ENCODE peak calls at places on chromosomes 3 and 15, in four cellular contexts. D is K562, Y is H1, X is GM12878. K is an unnamed sample.

GRCh38 chr3:58585994-58586393 is 8.8 kb upstream of the FAM107A start:
- DNase-seq in Y (no peak), D (no peak), X (no peak), K (no peak)

GRCh38 chr3:173635826-173636225 is 238.3 kb downstream of the NLGN1 start:
- DNase-seq in X (no peak), D (no peak), Y (no peak), K (no peak)

GRCh38 chr15:66094331-66094730 is 159.2 kb downstream of the MEGF11 start:
- DNase-seq in X (no peak), D (no peak), Y (no peak), K (no peak)

GRCh38 chr15:92667291-92667904 is 11.8 kb upstream of the FAM174B start:
- DNase-seq in Y (no peak), D (no peak), X (no peak), K (no peak)

GRCh38 chr3:17639257-17639656 is 103.2 kb downstream of the TBC1D5 start:
- DNase-seq in X (no peak), Y (no peak), D (no peak), K (peak; percentile 82)

GRCh38 chr3:195425849-195426248 is 17.0 kb downstream of the ACAP2 start:
- DNase-seq in Y (no peak), X (no peak), D (no peak), K (no peak)

GRCh38 chr15:65812921-65813320 is 20.8 kb upstream of the DENND4A start:
- DNase-seq in X (no peak), D (no peak), Y (no peak), K (no peak)

GRCh38 chr3:39434574-39434973 is 28.1 kb downstream of the RPSA start:
- DNase-seq in Y (no peak), X (no peak), D (no peak), K (peak; percentile 27)

GRCh38 chr15:77032052-77032646 is 37.2 kb downstream of the PSTPIP1 start:
- DNase-seq in Y (peak; percentile 46), D (no peak), X (no peak), K (no peak)

GRCh38 chr3:105948108-105948507 is 79.3 kb upstream of the CBLB start:
- DNase-seq in X (no peak), Y (no peak), D (no peak), K (peak; percentile 16)

GRCh38 chr3:121574449-121574848 is 6.7 kb downstream of the ARGFX start:
- DNase-seq in D (peak; percentile 43), X (no peak), Y (peak; percentile 53), K (peak; percentile 24)

GRCh38 chr3:38611866-38612265 is 37.6 kb downstream of the SCN5A start:
- DNase-seq in Y (no peak), X (no peak), D (no peak), K (no peak)

GRCh38 chr3:53250881-53251605 is 4.8 kb downstream of the TKT start:
- DNase-seq in Y (no peak), D (no peak), X (no peak), K (no peak)

GRCh38 chr15:66477011-66477410 is 20.6 kb downstream of the SNAPC5 start:
- DNase-seq in X (no peak), Y (no peak), D (no peak), K (no peak)

GRCh38 chr3:69869643-69870042 is 129.9 kb upstream of the SAMMSON start:
- DNase-seq in Y (no peak), D (no peak), X (no peak), K (peak; percentile 98)
- TF ChIP-seq CHD1 in Y (no peak), D (no peak), X (no peak), K (no peak)

DNA sequence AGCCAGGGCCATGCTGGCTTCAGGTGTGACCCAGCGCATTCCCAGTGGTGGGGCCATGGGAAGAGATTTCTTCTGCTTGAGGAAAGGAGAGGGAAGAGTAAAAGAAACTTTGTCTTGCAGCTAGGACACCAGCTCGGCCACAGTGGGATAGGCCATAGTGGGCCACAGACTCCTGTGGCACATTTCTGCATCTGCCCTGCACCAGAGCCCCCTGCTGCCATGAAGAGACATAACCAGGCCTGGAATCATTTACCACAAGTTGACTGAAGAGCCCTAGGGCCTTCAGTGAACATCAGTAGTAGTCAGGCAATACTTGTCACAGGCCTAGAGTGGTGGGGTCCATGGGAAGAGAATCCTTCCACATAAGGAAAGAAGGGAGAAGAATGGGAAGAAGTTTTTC is 411.4 kb upstream of the ARL6 start:
- DNase-seq in D (no peak), X (no peak), Y (no peak), K (no peak)
- TF ChIP-seq CHD1 in D (no peak), X (no peak), Y (no peak), K (no peak)

GRCh38 chr3:43391621-43392020 is 105.3 kb downstream of the SNRK start:
- DNase-seq in Y (no peak), D (no peak), X (no peak), K (no peak)

GRCh38 chr3:43389388-43390254 is 103.3 kb downstream of the SNRK start:
- DNase-seq in X (peak; percentile 19), D (no peak), Y (no peak), K (peak; percentile 88)

GRCh38 chr3:43399034-43399433 is 112.7 kb downstream of the SNRK start:
- DNase-seq in X (no peak), D (no peak), Y (no peak), K (no peak)

GRCh38 chr3:43390255-43390588 is 103.9 kb downstream of the SNRK start:
- DNase-seq in D (no peak), Y (no peak), X (no peak), K (no peak)

GRCh38 chr3:43394071-43394501 is 107.7 kb downstream of the SNRK start:
- DNase-seq in Y (no peak), D (no peak), X (no peak), K (peak; percentile 44)
- TF ChIP-seq CHD1 in Y (no peak), D (no peak), X (no peak), K (no peak)

GRCh38 chr3:12242772-12243171 is 46.1 kb upstream of the PPARG start:
- DNase-seq in X (no peak), D (no peak), Y (no peak), K (no peak)

GRCh38 chr3:12237076-12237475 is 51.8 kb upstream of the PPARG start:
- DNase-seq in D (no peak), X (no peak), Y (no peak), K (no peak)

GRCh38 chr3:12235691-12236090 is 53.2 kb upstream of the PPARG start:
- DNase-seq in D (no peak), X (no peak), Y (no peak), K (peak; percentile 57)

GRCh38 chr3:12237912-12238650 is 50.8 kb upstream of the PPARG start:
- DNase-seq in D (no peak), X (no peak), Y (no peak), K (peak; percentile 63)

DNA sequence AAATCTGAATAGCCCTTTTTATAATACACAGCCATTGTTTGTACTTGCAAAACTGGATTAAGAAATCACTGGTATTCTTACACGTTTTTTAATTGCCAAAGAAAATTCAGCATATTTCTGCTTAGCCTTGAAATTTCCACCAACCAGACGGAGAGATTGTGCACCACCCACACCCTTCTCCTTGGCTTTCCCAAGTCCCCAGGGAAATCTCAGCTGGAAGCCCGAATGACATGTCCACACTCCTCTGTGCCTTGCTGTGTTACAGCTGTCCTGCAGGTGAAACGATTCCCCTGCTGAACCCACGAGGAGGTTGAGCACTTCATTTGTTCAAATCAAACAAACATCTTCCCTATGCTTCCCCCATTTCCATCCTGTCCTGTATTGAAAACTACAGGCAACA is 49.6 kb upstream of the PPARG start:
- DNase-seq in Y (no peak), X (no peak), D (no peak), K (no peak)
- TF ChIP-seq CHD1 in Y (no peak), X (no peak), D (no peak), K (no peak)

DNA sequence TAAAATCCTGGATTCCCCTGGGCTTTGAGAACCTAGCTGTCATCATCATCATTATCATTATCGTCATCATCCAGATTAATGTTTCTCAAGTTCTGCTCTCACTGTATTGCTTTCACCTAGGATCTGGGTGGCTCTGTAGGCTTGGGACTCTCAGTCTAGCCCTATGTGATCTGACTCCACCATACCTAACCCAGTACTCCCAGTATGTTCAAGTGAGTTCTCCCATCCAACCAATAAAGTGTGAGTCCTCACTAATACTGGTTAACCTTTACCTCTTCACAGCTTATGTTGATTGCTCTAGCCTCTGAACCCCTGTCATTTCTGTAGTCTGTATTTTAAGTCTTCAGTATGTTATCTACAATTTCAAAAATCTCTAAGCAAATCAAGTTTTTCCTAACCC is 102.3 kb downstream of the NECTIN3 start:
- DNase-seq in D (no peak), X (no peak), Y (no peak), K (no peak)
- TF ChIP-seq CHD1 in D (no peak), X (no peak), Y (no peak), K (no peak)

GRCh38 chr3:72319202-72320095 is 528.8 kb downstream of the SHQ1 start:
- DNase-seq in X (no peak), D (peak; percentile 48), Y (no peak), K (peak; percentile 56)
- TF ChIP-seq CHD1 in X (no peak), D (no peak), Y (no peak), K (no peak)

K was measured in IMR-90.